ENCODE peak calls at places on chromosomes 2 and 18, in eight cellular contexts. O is dorsolateral prefrontal cortex; G is GM12865; M is epithelial cell of esophagus; I is sciatic nerve; Z is cardiac septum; X is fibroblast of pulmonary artery; J is activated CD4-positive, alpha-beta T cell treated with anti-CD3 and anti-CD28 coated beads, Interleukin-2, amount 10 ng/mL, durations not matched to agents 7 days and 5 days. P is an unnamed sample.

GRCh38 chr2:219294356-219295351 is 14.5 kb downstream of the PTPRN start:
- DNase-seq in I (peak), Z (peak), X (peak), O (peak), G (peak), M (peak), J (peak), P (peak)

GRCh38 chr18:79694895-79695213 is 15.3 kb downstream of the CTDP1 start:
- DNase-seq in I (no peak), M (no peak), G (no peak), O (no peak), X (no peak), Z (no peak), J (no peak), P (no peak)

GRCh38 chr2:173874003-173874898 is 90.9 kb downstream of the SP3 start:
- DNase-seq in I (no peak), G (peak), J (no peak), X (no peak), M (no peak), O (no peak), Z (no peak), P (no peak)

GRCh38 chr2:173986805-173987204 is 21.6 kb upstream of the SP3 start:
- DNase-seq in O (no peak), X (peak), M (no peak), Z (no peak), I (no peak), J (no peak), G (no peak), P (peak)

GRCh38 chr2:201403904-201404303 is 46.8 kb upstream of the FLACC1 start:
- DNase-seq in X (peak), O (no peak), M (peak), J (no peak), Z (no peak), I (no peak), G (no peak), P (no peak)

GRCh38 chr2:170005702-170006101 is 172.2 kb upstream of the MYO3B start:
- DNase-seq in X (no peak), Z (no peak), G (no peak), M (peak), O (no peak), I (no peak), J (no peak), P (peak)

GRCh38 chr2:31236433-31237205 is 2.7 kb downstream of the EHD3 start:
- DNase-seq in J (no peak), G (no peak), Z (peak), M (no peak), I (no peak), X (no peak), O (no peak), P (no peak)

GRCh38 chr2:21643180-21643579 is 519.4 kb downstream of the TDRD15 start:
- DNase-seq in G (no peak), Z (no peak), J (no peak), M (no peak), I (no peak), O (no peak), X (peak), P (no peak)

GRCh38 chr2:96531872-96532505 is 4.6 kb upstream of the ARID5A start:
- DNase-seq in X (peak), O (peak), Z (peak), G (peak), M (peak), I (peak), J (peak), P (peak)

GRCh38 chr18:5527603-5528002 is 16.2 kb downstream of the EPB41L3 start:
- DNase-seq in O (no peak), G (no peak), X (peak), M (no peak), I (peak), Z (no peak), J (no peak), P (no peak)

GRCh38 chr2:19542796-19543195 is 184.4 kb upstream of the OSR1 start:
- DNase-seq in M (no peak), X (no peak), G (no peak), J (no peak), I (no peak), Z (no peak), O (no peak), P (no peak)

GRCh38 chr18:58590231-58590630 is 38.7 kb downstream of the ALPK2 start:
- DNase-seq in X (peak), O (no peak), I (no peak), Z (no peak), G (no peak), M (no peak), J (no peak), P (no peak)

GRCh38 chr2:57434429-57434828 is 612.2 kb upstream of the VRK2 start:
- DNase-seq in X (no peak), J (no peak), G (no peak), I (no peak), Z (no peak), M (no peak), O (no peak), P (no peak)

GRCh38 chr2:105410554-105410953 is 11.7 kb upstream of the FHL2 start:
- DNase-seq in X (peak), O (no peak), I (no peak), G (no peak), M (peak), Z (no peak), J (no peak), P (no peak)

GRCh38 chr2:166494140-166494544 is at the start of gene SCN7A:
- DNase-seq in X (peak), I (peak), M (peak), J (no peak), Z (peak), O (no peak), G (no peak), P (no peak)

GRCh38 chr2:39281391-39281790 is 37.6 kb upstream of the CDKL4 start:
- DNase-seq in I (no peak), G (no peak), X (no peak), Z (no peak), M (no peak), J (no peak), O (no peak), P (no peak)

GRCh38 chr2:233152541-233152940 is 92.4 kb downstream of the INPP5D start:
- DNase-seq in X (peak), G (no peak), O (peak), J (no peak), I (no peak), Z (peak), M (no peak), P (no peak)

GRCh38 chr2:42572297-42573081 is 4.1 kb downstream of the MTA3 start:
- DNase-seq in G (no peak), J (no peak), I (peak), O (no peak), M (peak), X (no peak), Z (no peak), P (no peak)

GRCh38 chr2:69791045-69791444 is 38.4 kb upstream of the GMCL1 start:
- DNase-seq in X (peak), Z (no peak), J (no peak), O (no peak), I (no peak), G (peak), M (no peak), P (no peak)

GRCh38 chr18:49019446-49020045 is 68.8 kb upstream of the SMAD7 start:
- DNase-seq in X (no peak), O (no peak), I (no peak), M (peak), Z (peak), J (no peak), G (peak), P (no peak)

GRCh38 chr2:216799873-216800421 is 59.9 kb downstream of the TNP1 start:
- DNase-seq in M (peak), G (no peak), J (no peak), I (no peak), Z (no peak), X (no peak), O (no peak), P (no peak)

GRCh38 chr2:70471129-70471528 is 82.5 kb downstream of the TGFA start:
- DNase-seq in J (no peak), X (no peak), O (no peak), Z (no peak), G (no peak), M (no peak), I (no peak), P (no peak)

GRCh38 chr2:50018938-50019337 is 864.6 kb upstream of the FSHR start:
- DNase-seq in J (no peak), I (no peak), O (no peak), Z (no peak), X (peak), G (no peak), M (peak), P (no peak)

GRCh38 chr18:53489266-53489665 is 735.2 kb downstream of the MBD2 start:
- DNase-seq in O (no peak), X (no peak), G (no peak), I (no peak), M (no peak), Z (no peak), J (no peak), P (no peak)

GRCh38 chr2:234712421-234712935 is 215.6 kb upstream of the ARL4C start:
- DNase-seq in G (no peak), X (no peak), I (no peak), M (no peak), Z (no peak), J (no peak), O (no peak), P (no peak)

GRCh38 chr2:211157856-211158463 is 601.6 kb downstream of the CPS1 start:
- DNase-seq in J (peak), X (peak), M (peak), G (peak), O (peak), Z (no peak), I (peak), P (peak)

GRCh38 chr2:161044095-161044874 is 115.9 kb upstream of the TANK start:
- DNase-seq in Z (no peak), J (no peak), I (no peak), X (peak), G (no peak), M (no peak), O (no peak), P (no peak)

GRCh38 chr2:15941483-15941853 is 1.1 kb downstream of the MYCN start:
- DNase-seq in O (no peak), G (no peak), Z (no peak), J (no peak), X (no peak), M (no peak), I (peak), P (peak)

GRCh38 chr18:79684283-79684631 is 4.7 kb downstream of the CTDP1 start:
- DNase-seq in X (no peak), I (no peak), J (no peak), G (no peak), O (no peak), Z (no peak), M (no peak), P (no peak)

GRCh38 chr2:178927173-178927572 is 120.0 kb upstream of the TTN start:
- DNase-seq in M (no peak), I (no peak), J (no peak), G (peak), X (no peak), Z (no peak), O (no peak), P (no peak)

GRCh38 chr2:3959372-3959771 is 256.0 kb downstream of the DCDC2C start:
- DNase-seq in X (peak), G (peak), M (peak), I (no peak), Z (no peak), J (no peak), O (no peak), P (peak)

GRCh38 chr18:12911025-12911927 is 27.2 kb upstream of the PTPN2 start:
- DNase-seq in O (no peak), Z (no peak), M (peak), J (peak), X (peak), I (no peak), G (peak), P (no peak)

P was measured in A549.